ENCODE peak calls at places on chromosomes 16 and 17, in four cellular contexts. K, T, R and W are unnamed samples. For H3K4me1, the result is how much of the 10 kb centered on the place peaks cover.

GRCh38 chr17:6178959-6179358 is 108.8 kb downstream of the WSCD1 start:
- DNase-seq in K (no peak), T (no peak), R (no peak), W (no peak)

GRCh38 chr17:72976971-72977767 is 115.3 kb downstream of the SLC39A11 start:
- DNase-seq in K (peak), T (no peak), R (peak), W (no peak)

GRCh38 chr16:48366165-48367093 is 18.8 kb downstream of the SIAH1 start:
- DNase-seq in K (no peak), T (peak), R (no peak), W (no peak)

GRCh38 chr16:71439531-71439930 is 2.3 kb downstream of the TLE7 start:
- DNase-seq in K (no peak), T (no peak), R (no peak), W (no peak)

GRCh38 chr16:22220714-22221113 is 14.6 kb downstream of the EEF2K start:
- DNase-seq in K (no peak), T (no peak), R (no peak), W (no peak)

GRCh38 chr16:82924075-82924854 is 297.5 kb downstream of the CDH13 start:
- DNase-seq in K (no peak), T (no peak), R (no peak), W (no peak)

GRCh38 chr17:8073627-8074485 is 13.7 kb downstream of the ALOX12B start:
- DNase-seq in K (no peak), T (peak), R (peak), W (peak)

GRCh38 chr17:17169396-17169795 is 36.7 kb downstream of the PLD6 start:
- DNase-seq in K (no peak), T (no peak), R (no peak), W (no peak)

GRCh38 chr17:71975998-71976649 is 144.7 kb upstream of the SOX9 start:
- DNase-seq in K (peak), T (no peak), R (no peak), W (peak)

GRCh38 chr17:78132086-78132676 is 1.6 kb downstream of the TMC8 start:
- DNase-seq in K (no peak), T (peak), R (peak), W (peak)

GRCh38 chr17:44829558-44830358 is at the start of gene GJC1:
- DNase-seq in K (no peak), T (no peak), R (peak), W (peak)

GRCh38 chr17:57328109-57328882 is 72.0 kb downstream of the MSI2 start:
- DNase-seq in K (no peak), T (no peak), R (no peak), W (no peak)

GRCh38 chr16:88817785-88818609 is 6.3 kb upstream of the APRT start:
- DNase-seq in K (no peak), T (no peak), R (no peak), W (no peak)

GRCh38 chr17:80002690-80003490 is 32.8 kb downstream of the TBC1D16 start:
- DNase-seq in K (no peak), T (no peak), R (no peak), W (no peak)

GRCh38 chr17:12591336-12591735 is 74.4 kb upstream of the MYOCD start:
- DNase-seq in K (no peak), T (no peak), R (no peak), W (no peak)

GRCh38 chr17:79800325-79801155 is 3.7 kb upstream of the CBX8 start:
- DNase-seq in K (no peak), T (no peak), R (no peak), W (no peak)

GRCh38 chr17:29109477-29110371 is 66.8 kb downstream of the PIPOX start:
- DNase-seq in K (no peak), T (no peak), R (no peak), W (no peak)

GRCh38 chr16:31713945-31714898 is 159.4 kb upstream of the ZNF267 start:
- DNase-seq in K (no peak), T (no peak), R (peak), W (peak)

GRCh38 chr16:2056681-2057407 is 9.1 kb downstream of the TSC2 start:
- DNase-seq in K (no peak), T (no peak), R (no peak), W (no peak)

GRCh38 chr16:89115216-89115949 is 21.7 kb downstream of the ACSF3 start:
- DNase-seq in K (peak), T (peak), R (peak), W (peak)

GRCh38 chr17:56939869-56940484 is 20.9 kb downstream of the COIL start:
- DNase-seq in K (no peak), T (no peak), R (peak), W (no peak)

GRCh38 chr16:47067203-47067602 is 76.5 kb downstream of the NETO2 start:
- DNase-seq in K (no peak), T (no peak), R (no peak), W (no peak)

GRCh38 chr16:86637744-86638143 is 59.4 kb downstream of the FOXL1 start:
- DNase-seq in K (no peak), T (no peak), R (no peak), W (no peak)

GRCh38 chr16:23729503-23730424 is 16.7 kb upstream of the ERN2 start:
- DNase-seq in K (no peak), T (no peak), R (peak), W (no peak)

GRCh38 chr17:83081561-83082201 is 2.3 kb downstream of the METRNL start:
- DNase-seq in K (no peak), T (no peak), R (no peak), W (no peak)

GRCh38 chr16:19555938-19556778 is 655 bp downstream of the VPS35L start:
- DNase-seq in K (no peak), T (no peak), R (peak), W (no peak)

GRCh38 chr16:69190046-69190588 is 3.2 kb downstream of the SNTB2 start:
- DNase-seq in K (no peak), T (no peak), R (no peak), W (no peak)

GRCh38 chr17:78787444-78787843 is 5.4 kb upstream of the CYTH1 start:
- DNase-seq in K (no peak), T (no peak), R (no peak), W (no peak)

GRCh38 chr17:77507116-77507885 is 366.5 kb downstream of the SEC14L1 start:
- DNase-seq in K (no peak), T (no peak), R (no peak), W (no peak)

GRCh38 chr17:36197389-36197708 is 791 bp upstream of the CCL3L1 start:
- DNase-seq in K (no peak), T (no peak), R (no peak), W (no peak)

GRCh38 chr17:79506955-79507354 is 103.9 kb downstream of the RBFOX3 start:
- DNase-seq in K (no peak), T (no peak), R (no peak), W (no peak)

GRCh38 chr17:28701987-28702751 is 9.5 kb downstream of the PROCA1 start:
- DNase-seq in K (no peak), T (no peak), R (no peak), W (no peak)

GRCh38 chr17:77675816-77676799 is 282.4 kb upstream of the TNRC6C start:
- DNase-seq in K (no peak), T (no peak), R (no peak), W (no peak)

GRCh38 chr17:43220511-43221125 is 7.8 kb downstream of the CCDC200 start:
- DNase-seq in K (no peak), T (no peak), R (no peak), W (no peak)

GRCh38 chr16:46898006-46898405 is 13.8 kb downstream of the GPT2 start:
- DNase-seq in K (no peak), T (no peak), R (no peak), W (no peak)

GRCh38 chr16:53949716-53950410 is 245.9 kb downstream of the FTO start:
- DNase-seq in K (no peak), T (no peak), R (no peak), W (no peak)

GRCh38 chr16:55489119-55489955 is 10.3 kb downstream of the MMP2 start:
- DNase-seq in K (no peak), T (no peak), R (no peak), W (no peak)
- H3K27ac ChIP-seq in K (peak), T (no peak), R (no peak), W (no peak)

GRCh38 chr17:58432806-58433573 is 15.7 kb upstream of the RNF43 start:
- DNase-seq in K (no peak), T (no peak), R (no peak), W (no peak)
- TF ChIP-seq CTCF in K (no peak), T (no peak), R (no peak), W (no peak)

DNA sequence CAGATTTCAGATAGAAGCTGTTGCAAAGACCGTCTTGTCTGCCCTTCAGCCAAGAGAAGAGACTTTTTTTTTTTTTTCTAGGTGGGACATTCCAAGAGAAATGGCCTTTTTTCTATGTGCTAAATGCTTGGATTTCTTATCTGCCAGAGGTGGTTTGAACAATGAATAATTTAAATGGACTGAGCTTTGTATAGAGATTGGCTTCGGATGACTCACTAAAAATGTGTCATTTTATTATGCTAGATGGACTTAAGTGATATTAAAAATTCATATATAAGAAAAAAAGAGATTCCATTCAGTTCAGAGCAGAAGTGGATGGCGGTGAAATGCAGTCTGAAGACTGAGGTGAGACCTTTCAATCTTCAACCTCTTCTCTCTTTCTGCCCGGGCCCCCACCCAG is 58.4 kb downstream of the MEAK7 start:
- DNase-seq in K (no peak), T (no peak), R (no peak), W (no peak)
- H3K4me1 ChIP-seq in K (under half), T (under half), R (under half), W (under half)

GRCh38 chr16:85574672-85575475 is 38.2 kb upstream of the GSE1 start:
- DNase-seq in K (no peak), T (no peak), R (no peak), W (no peak)
- H3K27ac ChIP-seq in K (peak), T (no peak), R (peak), W (peak)

GRCh38 chr16:67979955-67980678 is at the start of gene DPEP3:
- DNase-seq in K (no peak), T (no peak), R (no peak), W (no peak)
- TF ChIP-seq CTCF in K (no peak), T (no peak), R (no peak), W (no peak)

DNA sequence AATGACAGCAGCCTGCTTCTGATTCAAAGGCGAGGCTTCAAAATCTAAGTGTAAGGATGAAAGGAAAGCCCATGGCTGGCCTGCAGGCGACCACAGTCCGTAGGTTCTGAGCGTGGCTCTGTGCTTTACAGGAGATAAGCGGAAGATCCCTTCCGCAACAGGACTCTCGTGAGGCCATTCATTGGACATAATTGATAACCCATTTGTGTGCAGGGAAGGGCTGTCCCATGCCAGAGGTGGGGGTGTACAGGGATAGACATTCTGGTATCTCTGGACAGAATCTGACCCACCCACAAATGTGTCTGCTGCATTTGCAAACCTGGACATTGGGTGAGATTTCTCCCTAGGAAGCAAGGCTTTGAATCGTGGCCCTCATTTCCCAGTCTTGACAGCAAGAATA is 4.0 kb downstream of the CYB561 start:
- DNase-seq in K (no peak), T (no peak), R (peak), W (peak)
- H3K4me1 ChIP-seq in K (half or more), T (under half), R (under half), W (under half)

DNA sequence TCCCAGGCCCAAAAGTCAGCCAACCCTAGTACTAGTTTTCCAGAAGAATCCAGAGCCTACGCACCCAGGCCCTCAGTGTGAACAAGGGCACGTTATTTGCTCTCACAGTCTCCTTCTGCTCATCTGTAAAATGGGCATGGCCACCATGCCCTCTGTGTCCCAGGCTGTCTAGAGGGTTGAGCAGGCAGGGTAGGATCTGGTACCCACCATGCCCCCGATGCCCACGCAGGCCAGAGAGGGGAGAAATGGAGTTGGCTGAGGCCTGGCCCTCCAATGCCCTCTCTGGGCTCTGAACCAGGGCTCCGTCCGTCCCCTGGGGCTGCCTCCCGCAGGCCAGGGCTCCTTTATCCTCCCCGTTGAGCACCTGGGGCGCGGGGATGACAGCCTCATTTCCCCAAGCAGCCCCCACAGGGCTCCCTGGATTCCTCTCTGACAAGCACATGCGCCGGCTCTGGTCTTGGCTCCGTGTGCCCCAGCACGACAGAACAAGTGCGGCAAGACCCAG is 9.1 kb upstream of the BAHCC1 start:
- DNase-seq in K (no peak), T (no peak), R (no peak), W (no peak)
- H3K27ac ChIP-seq in K (peak), T (no peak), R (peak), W (peak)

DNA sequence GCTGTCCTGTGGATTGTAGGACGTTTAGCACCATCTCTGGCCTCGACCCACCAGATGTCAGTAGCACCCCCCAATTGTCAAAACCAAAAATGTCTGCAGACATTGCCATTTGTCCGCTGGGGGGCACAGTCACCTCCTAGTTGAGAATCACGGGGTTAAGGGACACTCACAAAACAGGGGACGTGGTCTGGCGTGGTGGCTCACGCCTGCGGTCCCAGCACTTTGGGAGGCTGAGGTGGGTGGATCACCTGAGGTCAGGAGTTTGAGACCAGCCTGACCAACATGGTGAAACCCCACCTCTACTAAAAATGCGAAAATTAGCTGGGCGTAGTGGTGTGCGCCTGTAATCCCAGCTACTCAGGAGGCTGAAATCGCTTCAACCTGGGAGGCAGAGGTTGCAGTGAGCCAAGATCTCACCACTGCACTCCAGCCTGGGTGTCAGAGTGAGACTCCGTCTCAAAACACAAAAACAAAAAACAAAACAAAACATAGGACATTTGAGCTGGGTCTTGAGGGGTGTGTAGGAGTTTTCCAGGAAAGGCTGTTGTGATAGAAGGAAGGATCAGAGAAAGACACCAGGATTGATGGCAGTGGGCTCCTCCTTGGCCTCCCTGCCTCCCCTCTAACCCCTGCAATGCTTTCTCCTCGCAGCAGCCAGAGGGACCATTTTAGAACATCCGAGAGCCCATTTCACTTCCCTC is 171.8 kb upstream of the GSE1 start:
- DNase-seq in K (no peak), T (no peak), R (peak), W (no peak)
- TF ChIP-seq CTCF in K (no peak), T (no peak), R (peak), W (no peak)